ENCODE peak calls at places on chromosomes 5 and 9, in five cellular contexts. C, R, T, S and Q are unnamed samples.

GRCh38 chr5:56360816-56361215 is 127.7 kb upstream of the ANKRD55 start:
- DNase-seq in R (peak; percentile 77), C (no peak), T (no peak), S (no peak), Q (no peak)

GRCh38 chr5:7320641-7321170 is 75.2 kb upstream of the ADCY2 start:
- DNase-seq in C (no peak), S (no peak), T (no peak), R (peak; percentile 27), Q (no peak)

GRCh38 chr5:171542504-171543150 is 123.2 kb downstream of the FGF18 start:
- DNase-seq in R (no peak), C (no peak), S (no peak), T (no peak), Q (no peak)

GRCh38 chr9:91047993-91048607 is 246.5 kb downstream of the SYK start:
- DNase-seq in R (peak; percentile 86), C (peak; percentile 74), S (peak; percentile 71), T (no peak), Q (no peak)

GRCh38 chr5:12330993-12331588 is 426.8 kb upstream of the CTNND2 start:
- DNase-seq in C (no peak), T (no peak), R (no peak), S (no peak), Q (no peak)

GRCh38 chr5:127909078-127909477 is 174.5 kb upstream of the SLC12A2 start:
- DNase-seq in R (peak; percentile 50), C (peak; percentile 18), T (peak; percentile 59), S (peak; percentile 56), Q (peak; percentile 35)

GRCh38 chr9:119852399-119852798 is 483.2 kb upstream of the BRINP1 start:
- DNase-seq in C (no peak), S (no peak), R (no peak), T (no peak), Q (no peak)

GRCh38 chr9:107625383-107625984 is 135.9 kb upstream of the KLF4 start:
- DNase-seq in C (no peak), S (no peak), T (no peak), R (no peak), Q (no peak)

GRCh38 chr9:76310991-76311390 is 83.2 kb downstream of the RFK start:
- DNase-seq in R (no peak), C (no peak), S (no peak), T (no peak), Q (no peak)

DNA sequence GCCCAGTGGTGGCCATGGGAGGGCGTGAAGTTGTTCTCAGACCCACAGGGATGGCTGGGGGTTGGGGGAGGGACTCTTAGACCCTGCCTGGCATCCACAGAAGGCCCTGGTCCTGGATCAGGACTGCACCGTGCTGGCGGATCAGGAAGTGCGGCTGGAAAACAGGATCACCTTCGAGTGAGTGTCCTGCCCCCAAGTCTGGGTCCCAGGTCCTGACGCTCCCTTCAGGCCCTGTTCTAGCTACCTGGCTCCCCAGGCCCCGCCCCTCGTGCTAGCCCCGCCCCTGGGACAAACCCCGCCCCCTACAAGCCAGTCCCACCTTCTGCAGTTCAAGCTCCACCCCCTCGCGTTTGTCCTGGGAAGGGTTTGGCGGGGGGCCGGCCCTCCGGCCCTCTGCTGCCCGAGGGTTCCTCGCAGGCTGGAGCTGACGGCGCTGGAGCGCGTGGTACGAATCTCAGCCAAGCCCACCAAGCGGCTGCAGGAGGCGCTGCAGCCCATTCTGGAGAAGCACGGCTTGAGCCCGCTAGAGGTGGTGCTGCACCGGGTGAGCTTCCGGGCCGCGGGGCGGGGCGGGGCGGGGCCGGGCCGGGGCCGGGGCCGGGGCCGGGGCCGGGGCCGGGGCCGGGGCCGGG is 12.9 kb downstream of the RGS14 start:
- DNase-seq in C (no peak), T (peak; percentile 94), R (peak; percentile 87), S (peak; percentile 92), Q (peak; percentile 50)
- H3K4me3 ChIP-seq in C (peak overlapping the region; percentile 43), T (peak overlapping the region; percentile 74), R (peak overlapping the region; percentile 48), S (peak overlapping the region; percentile 67), Q (peak overlapping the region; percentile 26)

DNA sequence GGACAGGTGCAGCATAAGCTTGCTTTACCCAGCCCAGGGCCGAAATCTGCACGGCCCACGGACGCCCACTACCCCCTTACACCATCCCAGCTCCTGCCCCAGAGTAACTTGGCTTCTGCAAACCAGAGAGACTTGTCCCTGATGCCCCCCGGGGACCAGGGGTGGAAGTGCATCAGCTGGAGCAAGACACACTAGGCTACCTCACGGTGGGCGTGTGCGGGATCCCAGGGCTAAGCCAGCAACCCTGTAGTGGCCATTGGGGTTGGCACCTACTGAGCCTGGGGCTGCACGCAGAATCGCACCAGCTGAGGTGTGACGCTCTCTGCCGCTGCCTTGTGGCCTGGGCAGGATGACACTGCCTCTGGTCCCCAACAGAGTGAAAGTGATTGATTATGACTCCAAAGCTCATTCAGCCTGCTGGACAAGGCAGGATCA is 6.1 kb upstream of the ZNF79 start:
- DNase-seq in C (no peak), S (no peak), R (no peak), T (peak; percentile 15), Q (no peak)
- TF ChIP-seq CTCF in C (no peak), S (peak; percentile 21), R (peak; percentile 32), T (peak; percentile 36), Q (peak; percentile 25)

GRCh38 chr9:136107155-136107952 is 11.3 kb downstream of the TMEM250 start:
- DNase-seq in S (no peak), T (no peak), C (no peak), R (no peak), Q (no peak)
- H3K4me3 ChIP-seq in S (no peak overlapping the region), T (no peak overlapping the region), C (no peak overlapping the region), R (no peak overlapping the region), Q (no peak overlapping the region)

DNA sequence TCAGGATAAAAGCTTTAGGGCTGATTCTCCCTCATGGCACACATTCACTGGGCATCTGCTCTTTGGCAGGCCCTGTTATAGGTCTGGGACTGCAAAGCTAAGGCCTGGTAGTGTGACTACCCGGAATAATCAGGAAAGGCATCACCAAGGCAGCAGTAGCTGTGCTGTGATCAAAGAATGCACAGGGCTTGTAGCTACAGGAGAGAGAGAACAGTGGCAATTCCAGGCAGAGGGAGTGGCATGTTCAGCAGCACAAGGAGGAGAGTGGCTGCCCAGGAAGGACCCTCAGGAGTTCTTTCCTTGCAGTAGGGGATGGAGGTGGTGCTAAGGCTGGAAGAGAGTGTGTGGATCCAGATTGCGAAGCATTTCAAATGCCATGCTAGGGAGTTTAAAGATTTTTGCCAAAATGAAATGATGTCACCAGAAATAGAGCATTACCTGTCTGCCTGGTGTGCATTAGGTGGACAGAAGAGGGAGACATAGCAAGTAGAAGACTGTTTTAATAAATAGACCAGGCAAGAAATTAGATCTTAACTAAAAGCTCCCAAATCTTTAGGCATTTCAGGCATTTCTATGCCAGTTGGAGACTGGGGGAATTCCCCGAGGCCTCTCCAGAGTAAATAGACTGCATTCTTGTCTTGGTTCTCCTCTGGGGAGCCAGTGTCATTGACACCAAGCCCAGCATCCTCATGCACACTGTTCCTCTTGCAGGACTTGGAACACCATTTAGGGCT is 69.1 kb downstream of the GPR21 start:
- DNase-seq in S (no peak), T (no peak), R (no peak), C (no peak), Q (no peak)
- TF ChIP-seq CTCF in S (peak; percentile 29), T (peak; percentile 45), R (peak; percentile 42), C (peak; percentile 32), Q (peak; percentile 10)

GRCh38 chr5:158559643-158560042 is 540.1 kb downstream of the EBF1 start:
- DNase-seq in S (no peak), C (no peak), T (no peak), R (no peak), Q (no peak)

GRCh38 chr5:158565017-158565789 is 534.5 kb downstream of the EBF1 start:
- DNase-seq in T (no peak), R (no peak), S (no peak), C (no peak), Q (no peak)

GRCh38 chr5:158559066-158559465 is 540.6 kb downstream of the EBF1 start:
- DNase-seq in S (no peak), R (no peak), C (no peak), T (no peak), Q (no peak)

GRCh38 chr5:158563774-158564390 is 535.8 kb downstream of the EBF1 start:
- DNase-seq in R (no peak), S (no peak), C (no peak), T (no peak), Q (no peak)

DNA sequence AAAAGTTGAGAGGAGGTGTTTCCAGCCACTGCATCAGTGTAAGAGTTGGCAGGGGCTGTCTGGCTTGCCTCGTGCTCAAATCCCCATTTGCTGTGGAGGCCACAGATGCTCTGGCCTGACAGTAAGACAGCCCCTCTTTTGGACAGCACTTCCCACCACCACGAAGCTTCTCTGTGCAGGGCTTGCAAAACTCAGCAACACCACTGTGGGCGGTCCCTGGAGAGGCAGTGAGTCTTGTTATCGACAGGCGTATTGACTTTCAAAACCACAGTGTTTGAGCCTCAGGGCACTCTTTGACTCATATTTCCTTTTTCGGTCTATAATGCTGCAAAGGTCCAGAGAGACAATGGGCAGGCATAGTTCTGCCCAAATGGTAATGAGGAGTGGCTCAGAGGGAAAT is 539.5 kb downstream of the EBF1 start:
- DNase-seq in R (peak; percentile 12), T (no peak), S (no peak), C (no peak), Q (no peak)
- H3K4me3 ChIP-seq in R (no peak overlapping the region), T (no peak overlapping the region), S (no peak overlapping the region), C (no peak overlapping the region), Q (no peak overlapping the region)